ENCODE peak calls at places on chromosomes 13 and 19, in eight cellular contexts. P, C, F, O, K, J, B and V are unnamed samples.

GRCh38 chr13:56864451-56864850 is 276.3 kb upstream of the PRR20A start:
- DNase-seq in P (no peak), C (no peak), F (no peak), O (no peak), K (no peak), J (no peak), B (no peak), V (no peak)

GRCh38 chr13:78604782-78605611 is 1.6 kb upstream of the POU4F1 start:
- DNase-seq in P (no peak), C (no peak), F (no peak), O (no peak), K (no peak), J (no peak), B (no peak), V (no peak)

GRCh38 chr13:33349314-33349995 is 63.9 kb upstream of the STARD13 start:
- DNase-seq in P (no peak), C (peak), F (peak), O (no peak), K (peak), J (no peak), B (no peak), V (no peak)

GRCh38 chr19:11338569-11339253 is 746 bp downstream of the RAB3D start:
- DNase-seq in P (no peak), C (peak), F (peak), O (no peak), K (no peak), J (peak), B (no peak), V (no peak)

GRCh38 chr13:41344358-41344757 is 33.3 kb downstream of the NAA16 start:
- DNase-seq in P (no peak), C (no peak), F (no peak), O (no peak), K (no peak), J (no peak), B (no peak), V (no peak)

GRCh38 chr13:76516013-76516412 is 370.2 kb downstream of the KCTD12 start:
- DNase-seq in P (no peak), C (no peak), F (no peak), O (no peak), K (peak), J (peak), B (peak), V (no peak)

GRCh38 chr13:65892859-65893258 is 1337.3 kb downstream of the PCDH9 start:
- DNase-seq in P (no peak), C (no peak), F (no peak), O (no peak), K (no peak), J (no peak), B (peak), V (no peak)

GRCh38 chr13:100694722-100695644 is 20.4 kb upstream of the TMTC4 start:
- DNase-seq in P (peak), C (no peak), F (peak), O (no peak), K (peak), J (peak), B (peak), V (no peak)

GRCh38 chr19:55044771-55045716 is 7.0 kb upstream of the GP6 start:
- DNase-seq in P (no peak), C (no peak), F (no peak), O (no peak), K (no peak), J (no peak), B (no peak), V (no peak)

GRCh38 chr19:46579286-46579944 is 21.7 kb upstream of the CALM3 start:
- DNase-seq in P (no peak), C (no peak), F (no peak), O (no peak), K (no peak), J (no peak), B (no peak), V (peak)

GRCh38 chr19:47023448-47023794 is 3.8 kb downstream of the NPAS1 start:
- DNase-seq in P (no peak), C (no peak), F (no peak), O (no peak), K (no peak), J (no peak), B (no peak), V (no peak)

GRCh38 chr19:56720281-56720680 is 48.7 kb upstream of the ZNF835 start:
- DNase-seq in P (no peak), C (no peak), F (no peak), O (peak), K (no peak), J (no peak), B (no peak), V (no peak)

GRCh38 chr19:30085394-30085793 is 143.4 kb downstream of the URI1 start:
- DNase-seq in P (no peak), C (no peak), F (peak), O (no peak), K (no peak), J (no peak), B (no peak), V (no peak)

DNA sequence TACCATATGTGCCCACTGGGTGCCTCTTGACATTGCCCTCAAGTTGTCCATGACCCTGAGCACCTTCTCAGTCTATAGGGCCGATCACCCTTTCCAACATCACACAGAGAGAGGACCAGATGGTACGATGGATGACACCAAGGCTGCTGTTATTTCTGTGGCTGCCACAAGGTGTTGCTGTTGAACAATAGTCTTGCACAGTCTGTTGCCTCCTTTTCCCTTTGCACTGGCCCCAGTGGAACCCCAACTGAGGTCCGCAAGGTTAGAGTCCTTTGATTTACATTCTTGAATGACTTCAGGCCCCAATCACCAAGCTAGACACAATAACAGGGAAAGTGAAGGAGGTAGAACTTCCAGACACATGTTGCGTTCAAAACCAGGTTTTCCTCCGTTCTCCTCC is 52.0 kb downstream of the TINCR start:
- DNase-seq in P (no peak), C (no peak), F (no peak), O (no peak), K (no peak), J (no peak), B (no peak), V (no peak)
- TF ChIP-seq CTCF in P (no peak), C (no peak), F (no peak), O (no peak), K (no peak), J (no peak), B (no peak), V (no peak)

DNA sequence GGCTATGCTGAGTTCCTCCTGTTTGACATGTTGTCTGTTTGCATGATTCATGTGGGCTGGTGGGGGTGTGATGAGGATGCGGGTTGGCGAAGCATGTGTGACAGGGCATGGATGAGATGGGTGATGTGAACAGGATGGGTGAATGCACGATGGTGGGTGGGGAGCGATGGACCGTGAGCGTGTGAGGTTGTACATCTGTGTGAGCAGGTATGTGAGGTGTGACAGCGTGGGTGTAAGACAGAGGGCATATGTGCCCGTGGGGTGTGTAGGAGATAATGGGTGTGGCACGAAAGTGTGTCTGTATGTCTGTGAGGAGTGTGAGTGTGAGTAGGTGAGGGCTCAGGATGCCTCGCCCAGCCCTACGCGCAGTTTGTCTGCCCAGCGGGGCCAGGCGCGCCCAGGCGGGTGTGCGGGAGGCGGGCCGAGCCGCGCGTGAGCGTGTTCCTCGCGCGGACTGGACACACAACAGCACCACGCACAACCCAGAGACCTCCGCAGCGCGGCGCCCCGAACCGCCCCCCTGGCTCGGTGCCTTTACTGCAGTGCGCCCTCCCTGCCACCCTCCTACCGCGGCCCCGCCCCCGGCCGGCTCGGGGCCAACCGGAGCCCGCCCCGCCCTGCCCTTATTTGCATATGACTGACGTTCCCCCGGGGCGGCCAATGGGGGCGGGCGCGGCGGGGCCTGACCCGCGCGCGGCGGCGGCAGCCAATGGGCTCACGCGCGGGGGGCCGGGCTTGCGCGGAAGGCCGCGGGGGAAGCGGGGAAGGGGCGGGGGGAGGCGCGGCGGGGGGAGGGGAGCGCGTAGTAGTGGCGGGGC is 14.4 kb downstream of the CIC start:
- DNase-seq in P (peak), C (peak), F (peak), O (peak), K (peak), J (peak), B (peak), V (peak)
- TF ChIP-seq CTCF in P (no peak), C (no peak), F (no peak), O (no peak), K (no peak), J (no peak), B (no peak), V (no peak)

GRCh38 chr19:8071912-8072311 is 19.4 kb downstream of the CCL25 start:
- DNase-seq in P (no peak), C (no peak), F (no peak), O (no peak), K (no peak), J (no peak), B (no peak), V (no peak)
- TF ChIP-seq CTCF in P (no peak), C (no peak), F (no peak), O (no peak), K (no peak), J (no peak), B (no peak), V (no peak)

GRCh38 chr19:41691268-41691970 is 3.3 kb upstream of the CEACAM7 start:
- DNase-seq in P (peak), C (no peak), F (no peak), O (no peak), K (no peak), J (peak), B (no peak), V (no peak)
- TF ChIP-seq CTCF in P (peak), C (peak), F (no peak), O (peak), K (peak), J (peak), B (peak), V (peak)

GRCh38 chr19:49213791-49214190 is 56.2 kb downstream of the TRPM4 start:
- DNase-seq in P (no peak), C (no peak), F (no peak), O (no peak), K (no peak), J (no peak), B (no peak), V (no peak)
- TF ChIP-seq CTCF in P (no peak), C (no peak), F (no peak), O (no peak), K (peak), J (no peak), B (no peak), V (no peak)

DNA sequence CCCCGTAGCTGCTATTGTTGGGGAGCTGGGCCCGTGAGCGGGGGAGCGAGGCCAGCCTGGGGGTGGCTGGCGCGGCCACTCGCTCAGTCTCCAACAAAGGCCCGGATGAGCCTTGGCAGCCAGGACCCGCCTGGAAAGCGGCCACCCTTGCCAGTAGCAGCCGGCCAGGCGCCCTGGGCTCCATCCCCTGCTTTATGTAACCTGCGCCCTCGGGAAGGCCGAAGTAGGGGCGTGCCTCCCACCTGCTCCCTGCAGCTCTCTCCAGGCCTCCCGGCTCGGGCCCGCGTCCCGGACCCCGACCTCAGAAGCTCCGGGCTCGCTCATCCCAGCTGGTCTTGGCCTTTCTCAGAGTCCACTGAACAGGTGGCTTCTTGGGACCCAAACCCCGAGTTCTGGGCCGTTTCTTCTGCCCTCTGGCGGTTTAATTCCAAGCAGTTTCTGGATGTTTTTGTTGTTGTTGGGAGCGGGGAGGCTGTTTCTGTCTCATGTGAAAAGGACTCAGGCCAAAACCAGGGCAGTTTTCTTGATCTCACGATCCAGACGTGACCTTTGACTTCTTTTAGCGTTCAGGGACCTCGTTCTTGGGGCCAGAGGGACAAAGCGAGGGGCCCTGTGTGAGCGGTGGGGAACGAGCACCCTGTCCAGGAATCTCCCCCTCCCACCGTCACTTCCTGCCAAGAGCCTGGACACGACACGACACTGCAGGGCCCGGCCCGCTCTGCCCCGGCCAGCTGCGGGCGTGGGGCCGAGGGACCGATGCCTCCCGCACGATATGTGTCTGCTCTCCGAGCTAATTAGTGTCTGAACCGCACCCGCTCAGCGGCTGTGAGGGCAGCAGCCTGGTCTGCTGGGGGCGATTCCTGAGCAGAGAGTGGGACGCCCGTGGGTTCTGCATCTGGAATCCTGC is 1.3 kb downstream of the CDC34 start:
- DNase-seq in P (peak), C (peak), F (peak), O (peak), K (peak), J (peak), B (peak), V (no peak)
- TF ChIP-seq CTCF in P (no peak), C (peak), F (peak), O (peak), K (peak), J (peak), B (peak), V (peak)

GRCh38 chr13:39656325-39656677 is 839 bp downstream of the COG6 start:
- DNase-seq in P (no peak), C (no peak), F (no peak), O (no peak), K (peak), J (no peak), B (no peak), V (no peak)

GRCh38 chr13:39655041-39655568 is 357 bp upstream of the COG6 start:
- DNase-seq in P (no peak), C (no peak), F (no peak), O (no peak), K (no peak), J (no peak), B (no peak), V (no peak)

GRCh38 chr13:39655569-39656324 is at the start of gene COG6:
- DNase-seq in P (peak), C (peak), F (peak), O (peak), K (peak), J (peak), B (peak), V (peak)
- TF ChIP-seq CTCF in P (no peak), C (peak), F (peak), O (no peak), K (no peak), J (no peak), B (no peak), V (no peak)

GRCh38 chr13:102659168-102659713 is 35.6 kb downstream of the METTL21C start:
- DNase-seq in P (no peak), C (no peak), F (no peak), O (no peak), K (no peak), J (no peak), B (no peak), V (no peak)

GRCh38 chr13:102651892-102652291 is 43.0 kb downstream of the METTL21C start:
- DNase-seq in P (no peak), C (no peak), F (no peak), O (no peak), K (peak), J (peak), B (peak), V (no peak)

GRCh38 chr13:102658678-102659077 is 36.2 kb downstream of the METTL21C start:
- DNase-seq in P (no peak), C (peak), F (no peak), O (no peak), K (no peak), J (no peak), B (no peak), V (no peak)

GRCh38 chr13:102654786-102655185 is 40.1 kb downstream of the METTL21C start:
- DNase-seq in P (no peak), C (no peak), F (no peak), O (no peak), K (no peak), J (no peak), B (no peak), V (no peak)

DNA sequence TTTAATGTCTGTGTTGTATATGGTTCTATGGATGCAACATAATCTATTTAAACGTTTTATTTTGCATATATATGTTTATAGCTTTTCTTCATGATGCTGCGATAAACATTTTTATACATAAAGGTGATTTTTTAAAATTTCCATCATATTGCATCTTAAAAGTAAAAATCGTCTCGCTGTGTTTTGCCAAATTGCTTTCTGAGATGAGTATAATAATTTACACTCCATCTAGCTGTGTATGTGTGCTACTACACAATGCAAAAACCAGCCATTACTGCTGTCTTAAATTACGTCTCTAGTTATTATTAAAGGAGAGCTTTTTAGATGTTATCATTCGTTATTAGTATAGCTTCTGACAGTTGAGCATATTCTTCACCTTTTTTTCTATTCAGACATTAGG is 37.2 kb downstream of the METTL21C start:
- DNase-seq in P (no peak), C (no peak), F (no peak), O (no peak), K (no peak), J (no peak), B (no peak), V (no peak)
- TF ChIP-seq CTCF in P (peak), C (no peak), F (peak), O (peak), K (peak), J (no peak), B (peak), V (peak)

GRCh38 chr13:105165449-105166125 is 1369.9 kb downstream of the EFNB2 start:
- DNase-seq in P (no peak), C (peak), F (no peak), O (no peak), K (no peak), J (peak), B (no peak), V (no peak)
- TF ChIP-seq CTCF in P (no peak), C (no peak), F (no peak), O (no peak), K (no peak), J (no peak), B (no peak), V (no peak)